ENCODE peak calls at places on chromosome 11, in five cellular contexts. K is neuronal stem cell, L is trophoblast cell, G is mesenchymal stem cell, D is H1. W is an unnamed sample.

GRCh38 chr11:65960824-65961266 is 689 bp upstream of the SART1 start:
- DNase-seq in K (no peak), L (peak), G (no peak), D (no peak), W (no peak)

GRCh38 chr11:121356357-121356756 is 63.8 kb downstream of the SC5D start:
- DNase-seq in G (no peak), L (no peak), D (no peak), K (no peak), W (no peak)

GRCh38 chr11:117300301-117300700 is 9.2 kb downstream of the BACE1-AS start:
- DNase-seq in L (no peak), K (peak), G (peak), D (peak), W (peak)

GRCh38 chr11:124618863-124619262 is 3.8 kb upstream of the TBRG1 start:
- DNase-seq in K (no peak), L (no peak), G (no peak), D (no peak), W (no peak)

GRCh38 chr11:77035580-77035979 is 1.4 kb downstream of the B3GNT6 start:
- DNase-seq in K (no peak), L (peak), G (no peak), D (no peak), W (no peak)

GRCh38 chr11:78647986-78648875 is 73.6 kb upstream of the NARS2 start:
- DNase-seq in D (peak), G (no peak), K (no peak), L (peak), W (no peak)

GRCh38 chr11:35964846-35965245 is 21.0 kb downstream of the LDLRAD3 start:
- DNase-seq in K (no peak), D (no peak), L (no peak), G (no peak), W (no peak)

GRCh38 chr11:36077886-36078685 is 134.2 kb downstream of the LDLRAD3 start:
- DNase-seq in D (no peak), K (no peak), L (no peak), G (peak), W (no peak)

DNA sequence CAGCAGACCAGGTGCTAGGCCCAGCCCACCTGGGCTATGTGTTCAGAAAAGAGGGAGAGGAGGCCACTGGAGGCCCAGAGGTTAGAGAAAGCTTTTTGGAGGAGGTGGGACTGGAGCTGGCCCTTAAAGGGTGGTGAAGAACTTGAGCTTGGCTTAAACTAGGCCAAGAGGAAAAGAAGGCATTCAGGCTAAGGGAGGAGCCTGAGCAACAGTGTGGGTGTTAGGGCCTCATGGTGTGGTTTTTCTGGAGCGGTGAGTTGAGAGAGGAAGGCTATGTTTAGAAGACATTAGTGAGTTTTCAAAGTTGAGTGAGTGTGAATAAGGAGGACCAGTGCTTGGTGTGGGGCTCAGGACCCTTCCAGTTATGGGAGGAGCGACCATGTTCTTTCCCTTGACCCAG is 6.2 kb downstream of the TAF6L start:
- DNase-seq in L (no peak), G (no peak), K (no peak), D (no peak), W (no peak)
- H2BK12ac ChIP-seq in L (no peak), G (no peak), K (no peak), D (no peak), W (no peak)

GRCh38 chr11:75802913-75803820 is 11.8 kb upstream of the UVRAG start:
- DNase-seq in D (peak), L (peak), G (peak), K (peak), W (peak)
- H2BK12ac ChIP-seq in D (no peak), L (no peak), G (no peak), K (no peak), W (no peak)

GRCh38 chr11:44998051-44998450 is 47.4 kb upstream of the TP53I11 start:
- DNase-seq in D (no peak), L (no peak), K (no peak), G (no peak), W (no peak)
- H2BK12ac ChIP-seq in D (no peak), L (no peak), K (no peak), G (no peak), W (no peak)

GRCh38 chr11:20172721-20173447 is 12.6 kb upstream of the DBX1 start:
- DNase-seq in K (no peak), L (no peak), G (no peak), D (no peak), W (no peak)
- H2BK12ac ChIP-seq in K (no peak), L (no peak), G (no peak), D (no peak), W (no peak)